ENCODE peak calls at places on chromosomes 12 and 14, in eight cellular contexts. One of them, this sample, is unnamed.
A peak's percentile ranks its signal among the peaks of the same experiment; 100 is the strongest.

GRCh38 chr14:61385002-61385685 is 63.8 kb downstream of the PRKCH start:
- DNase-seq in G401: no peak
- DNase-seq in upper lobe of right lung: no peak
- DNase-seq in cardiac fibroblast: no peak
- DNase-seq in lower leg skin: no peak
- DNase-seq in Daoy: no peak
- DNase-seq in stimulated activated CD4-positive, alpha-beta T cell treated with anti-CD3 and anti-CD28 coated beads, Interleukin-12 subunit alpha, Interleukin-12 subunit beta, amount 100 ng/mL, for 4 hours: no peak
- DNase-seq in right lobe of liver: no peak
- DNase-seq in this sample: no peak

GRCh38 chr12:9039397-9039977 is 50.1 kb downstream of the KLRG1 start:
- DNase-seq in G401: peak; percentile 74
- DNase-seq in upper lobe of right lung: no peak
- DNase-seq in cardiac fibroblast: peak; percentile 63
- DNase-seq in lower leg skin: no peak
- DNase-seq in Daoy: peak; percentile 2
- DNase-seq in stimulated activated CD4-positive, alpha-beta T cell treated with anti-CD3 and anti-CD28 coated beads, Interleukin-12 subunit alpha, Interleukin-12 subunit beta, amount 100 ng/mL, for 4 hours: no peak
- DNase-seq in right lobe of liver: no peak
- DNase-seq in this sample: peak; percentile 74

GRCh38 chr12:6533653-6534157 is 612 bp upstream of the GAPDH start:
- DNase-seq in G401: peak; percentile 87
- DNase-seq in upper lobe of right lung: peak; percentile 82
- DNase-seq in cardiac fibroblast: peak; percentile 86
- DNase-seq in lower leg skin: no peak
- DNase-seq in Daoy: peak; percentile 90
- DNase-seq in stimulated activated CD4-positive, alpha-beta T cell treated with anti-CD3 and anti-CD28 coated beads, Interleukin-12 subunit alpha, Interleukin-12 subunit beta, amount 100 ng/mL, for 4 hours: no peak
- DNase-seq in right lobe of liver: peak; percentile 73
- DNase-seq in this sample: peak; percentile 76

GRCh38 chr12:3083949-3084348 is 6.8 kb downstream of the TSPAN9 start:
- DNase-seq in G401: no peak
- DNase-seq in upper lobe of right lung: no peak
- DNase-seq in cardiac fibroblast: peak; percentile 61
- DNase-seq in lower leg skin: no peak
- DNase-seq in Daoy: no peak
- DNase-seq in stimulated activated CD4-positive, alpha-beta T cell treated with anti-CD3 and anti-CD28 coated beads, Interleukin-12 subunit alpha, Interleukin-12 subunit beta, amount 100 ng/mL, for 4 hours: no peak
- DNase-seq in right lobe of liver: no peak
- DNase-seq in this sample: no peak

GRCh38 chr14:50007123-50007903 is 109.1 kb downstream of the VCPKMT start:
- DNase-seq in G401: no peak
- DNase-seq in upper lobe of right lung: no peak
- DNase-seq in cardiac fibroblast: no peak
- DNase-seq in lower leg skin: peak; percentile 77
- DNase-seq in Daoy: no peak
- DNase-seq in stimulated activated CD4-positive, alpha-beta T cell treated with anti-CD3 and anti-CD28 coated beads, Interleukin-12 subunit alpha, Interleukin-12 subunit beta, amount 100 ng/mL, for 4 hours: no peak
- DNase-seq in right lobe of liver: no peak
- DNase-seq in this sample: no peak

GRCh38 chr14:80678436-80678835 is 263.1 kb downstream of the CEP128 start:
- DNase-seq in G401: no peak
- DNase-seq in upper lobe of right lung: no peak
- DNase-seq in cardiac fibroblast: no peak
- DNase-seq in lower leg skin: no peak
- DNase-seq in Daoy: no peak
- DNase-seq in stimulated activated CD4-positive, alpha-beta T cell treated with anti-CD3 and anti-CD28 coated beads, Interleukin-12 subunit alpha, Interleukin-12 subunit beta, amount 100 ng/mL, for 4 hours: no peak
- DNase-seq in right lobe of liver: no peak
- DNase-seq in this sample: no peak

GRCh38 chr14:94738097-94738496 is 31.8 kb downstream of the GSC start:
- DNase-seq in G401: no peak
- DNase-seq in upper lobe of right lung: no peak
- DNase-seq in cardiac fibroblast: no peak
- DNase-seq in lower leg skin: no peak
- DNase-seq in Daoy: no peak
- DNase-seq in stimulated activated CD4-positive, alpha-beta T cell treated with anti-CD3 and anti-CD28 coated beads, Interleukin-12 subunit alpha, Interleukin-12 subunit beta, amount 100 ng/mL, for 4 hours: no peak
- DNase-seq in right lobe of liver: no peak
- DNase-seq in this sample: no peak

GRCh38 chr12:76074701-76075336 is 9.7 kb downstream of the NAP1L1 start:
- DNase-seq in G401: no peak
- DNase-seq in upper lobe of right lung: no peak
- DNase-seq in cardiac fibroblast: no peak
- DNase-seq in lower leg skin: no peak
- DNase-seq in Daoy: no peak
- DNase-seq in stimulated activated CD4-positive, alpha-beta T cell treated with anti-CD3 and anti-CD28 coated beads, Interleukin-12 subunit alpha, Interleukin-12 subunit beta, amount 100 ng/mL, for 4 hours: no peak
- DNase-seq in right lobe of liver: no peak
- DNase-seq in this sample: no peak

GRCh38 chr12:118151755-118152154 is 15.8 kb downstream of the PEBP1 start:
- DNase-seq in G401: no peak
- DNase-seq in upper lobe of right lung: no peak
- DNase-seq in cardiac fibroblast: no peak
- DNase-seq in lower leg skin: no peak
- DNase-seq in Daoy: no peak
- DNase-seq in stimulated activated CD4-positive, alpha-beta T cell treated with anti-CD3 and anti-CD28 coated beads, Interleukin-12 subunit alpha, Interleukin-12 subunit beta, amount 100 ng/mL, for 4 hours: no peak
- DNase-seq in right lobe of liver: no peak
- DNase-seq in this sample: no peak

This sample was measured in AML-193.